ENCODE peak calls at places on chromosomes 6 and 20, in eight cellular contexts. F is B cell; N is hepatocyte; J is Calu3; E is fibroblast of pulmonary artery; A is fibroblast of mammary gland; D is HCT116; H is CD8-positive, alpha-beta T cell. G is an unnamed sample.

GRCh38 chr6:23097569-23097968 is 528.2 kb downstream of the HDGFL1 start:
- DNase-seq in E (no peak), H (no peak), J (no peak), F (no peak), D (no peak), N (no peak), A (peak), G (no peak)

GRCh38 chr6:21500894-21501293 is 92.7 kb upstream of the SOX4 start:
- DNase-seq in A (no peak), E (no peak), D (no peak), J (no peak), F (no peak), H (no peak), N (no peak), G (no peak)

GRCh38 chr6:119467478-119468081 is 118.0 kb upstream of the MAN1A1 start:
- DNase-seq in F (no peak), J (no peak), N (no peak), E (peak), A (peak), D (no peak), H (no peak), G (no peak)

GRCh38 chr6:41655706-41656668 is 17.7 kb downstream of the MDFI start:
- DNase-seq in E (peak), A (no peak), N (peak), D (no peak), J (no peak), H (no peak), F (no peak), G (no peak)

GRCh38 chr20:22974354-22974753 is 60.8 kb upstream of the SSTR4 start:
- DNase-seq in E (peak), N (peak), J (peak), H (no peak), D (peak), F (no peak), A (peak), G (no peak)

GRCh38 chr6:130858498-130859160 is 31.4 kb downstream of the SMLR1 start:
- DNase-seq in D (no peak), H (no peak), A (no peak), F (no peak), E (no peak), J (no peak), N (peak), G (no peak)

GRCh38 chr6:120096861-120097260 is 747.3 kb upstream of the MAN1A1 start:
- DNase-seq in A (no peak), H (no peak), E (no peak), D (no peak), F (no peak), N (no peak), J (no peak), G (no peak)

GRCh38 chr20:35893942-35894341 is 60.4 kb downstream of the SCAND1 start:
- DNase-seq in A (no peak), H (no peak), J (no peak), N (no peak), F (no peak), E (no peak), D (no peak), G (no peak)

GRCh38 chr20:48295966-48296421 is 510.7 kb upstream of the SULF2 start:
- DNase-seq in N (peak), E (peak), A (peak), J (no peak), F (no peak), H (no peak), D (no peak), G (no peak)

GRCh38 chr6:32086661-32087573 is 22.2 kb downstream of the TNXB start:
- DNase-seq in J (peak), E (peak), D (no peak), N (no peak), F (no peak), A (peak), H (no peak), G (no peak)

GRCh38 chr6:32084780-32085179 is 24.4 kb downstream of the TNXB start:
- DNase-seq in J (no peak), N (no peak), E (no peak), F (no peak), D (no peak), H (no peak), A (no peak), G (no peak)

GRCh38 chr6:32087574-32088486 is 21.3 kb downstream of the TNXB start:
- DNase-seq in D (peak), J (peak), N (peak), A (peak), F (peak), H (peak), E (peak), G (peak)

GRCh38 chr6:32083812-32084768 is 25.0 kb downstream of the TNXB start:
- DNase-seq in J (no peak), E (no peak), D (no peak), N (no peak), F (no peak), H (no peak), A (no peak), G (no peak)

GRCh38 chr6:32085759-32086458 is 23.2 kb downstream of the TNXB start:
- DNase-seq in E (no peak), D (no peak), J (no peak), F (no peak), H (no peak), N (no peak), A (no peak), G (no peak)
- TF ChIP-seq CTCF in E (no peak), D (no peak), J (no peak), F (no peak), H (no peak), N (no peak), A (no peak), G (no peak)

GRCh38 chr6:156686429-156686939 is 90.7 kb upstream of the ARID1B start:
- DNase-seq in D (no peak), H (no peak), F (peak), N (peak), E (peak), A (peak), J (peak), G (no peak)
- TF ChIP-seq CTCF in D (peak), H (peak), F (peak), N (peak), E (peak), A (peak), J (no peak), G (peak)

GRCh38 chr6:3209114-3210023 is 18.1 kb downstream of the TUBB2B start:
- DNase-seq in H (no peak), N (peak), F (no peak), A (peak), D (peak), J (peak), E (peak), G (no peak)
- TF ChIP-seq CTCF in H (no peak), N (peak), F (no peak), A (peak), D (peak), J (no peak), E (peak), G (no peak)

DNA sequence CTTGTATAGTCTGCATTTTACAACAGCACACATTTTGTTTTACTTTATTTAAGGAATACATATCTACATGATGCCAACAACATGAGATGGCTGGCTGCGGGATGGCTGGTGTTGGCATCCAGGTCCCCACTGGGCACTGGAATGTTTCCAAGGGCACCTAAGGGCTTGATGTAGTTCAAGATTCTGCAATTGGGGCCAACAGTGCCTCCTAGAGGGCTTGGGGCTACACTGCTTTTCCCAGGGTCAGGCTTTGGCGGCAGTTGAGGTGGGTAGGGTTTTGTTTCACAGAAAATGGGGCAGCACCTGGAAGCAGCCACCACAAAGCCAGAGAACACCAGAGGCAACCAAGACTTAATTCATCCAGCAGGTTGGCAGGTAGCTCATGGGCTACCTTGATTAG is 202.2 kb upstream of the PRND start:
- DNase-seq in F (no peak), D (no peak), A (peak), J (peak), E (no peak), H (no peak), N (peak), G (no peak)
- TF ChIP-seq CTCF in F (no peak), D (peak), A (peak), J (peak), E (peak), H (no peak), N (peak), G (no peak)

DNA sequence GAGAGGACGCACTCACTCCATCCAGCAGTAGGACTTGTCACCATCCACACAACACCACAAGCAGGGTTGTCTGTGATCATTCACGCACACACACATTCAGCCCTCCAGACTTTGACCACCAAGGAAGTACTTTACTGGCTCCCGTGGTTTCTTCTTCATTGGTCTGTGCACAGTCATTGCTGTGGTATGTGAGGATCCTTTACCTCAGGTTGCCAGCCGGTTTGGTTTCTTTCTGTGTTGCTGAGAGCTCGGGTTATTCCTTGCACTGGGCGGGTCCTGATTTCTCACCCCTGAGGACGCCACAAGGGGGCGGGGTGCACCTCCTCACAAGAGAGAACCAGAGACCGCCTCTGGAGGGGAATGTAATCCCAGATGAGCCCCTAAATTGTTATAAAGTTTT is 11.2 kb downstream of the SLC35A1 start:
- DNase-seq in H (no peak), D (peak), N (peak), J (no peak), A (peak), E (peak), F (no peak), G (no peak)
- TF ChIP-seq CTCF in H (no peak), D (peak), N (peak), J (no peak), A (peak), E (no peak), F (no peak), G (no peak)

GRCh38 chr20:46089338-46090094 is at the start of gene NCOA5:
- DNase-seq in N (peak), E (peak), F (peak), D (peak), J (peak), H (peak), A (peak), G (peak)
- TF ChIP-seq CTCF in N (no peak), E (no peak), F (peak), D (no peak), J (peak), H (no peak), A (no peak), G (no peak)

G was measured in natural killer cell.